ENCODE peak calls at places on chromosome 10, in five cellular contexts. L, I, G, M and E are unnamed samples.

GRCh38 chr10:58502956-58503355 is 9.7 kb upstream of the BICC1 start:
- DNase-seq in G (no peak), M (no peak), I (no peak), L (no peak), E (no peak)

GRCh38 chr10:92857904-92858514 is 9.7 kb downstream of the EXOC6 start:
- DNase-seq in G (no peak), L (no peak), M (peak), I (no peak), E (no peak)

GRCh38 chr10:64598604-64599003 is 1077.4 kb downstream of the REEP3 start:
- DNase-seq in M (no peak), G (no peak), L (no peak), I (no peak), E (no peak)

GRCh38 chr10:52434734-52435133 is 120.7 kb downstream of the DKK1 start:
- DNase-seq in L (no peak), M (no peak), G (no peak), I (no peak), E (no peak)

GRCh38 chr10:93921338-93921737 is 27.6 kb downstream of the SLC35G1 start:
- DNase-seq in L (no peak), G (no peak), I (no peak), M (no peak), E (no peak)

GRCh38 chr10:90857635-90858488 is at the start of gene HTR7:
- DNase-seq in M (peak), I (no peak), G (no peak), L (peak), E (peak)

GRCh38 chr10:119252051-119252465 is 44.7 kb downstream of the GRK5 start:
- DNase-seq in G (no peak), M (peak), I (no peak), L (peak), E (no peak)

GRCh38 chr10:79387466-79387973 is 40.3 kb downstream of the PPIF start:
- DNase-seq in G (no peak), M (peak), L (no peak), I (no peak), E (no peak)

GRCh38 chr10:64174666-64175265 is 653.6 kb downstream of the REEP3 start:
- DNase-seq in I (no peak), M (no peak), G (no peak), L (no peak), E (no peak)

GRCh38 chr10:100872034-100872791 is 40.5 kb upstream of the SLF2 start:
- DNase-seq in I (peak), G (peak), M (peak), L (no peak), E (peak)

GRCh38 chr10:117609095-117609821 is 66.7 kb downstream of the EMX2 start:
- DNase-seq in L (peak), M (no peak), I (no peak), G (no peak), E (peak)

GRCh38 chr10:129727071-129727470 is 237.0 kb downstream of the EBF3 start:
- DNase-seq in I (no peak), L (no peak), M (no peak), G (no peak), E (no peak)

GRCh38 chr10:132205650-132206376 is 19.1 kb downstream of the DPYSL4 start:
- DNase-seq in M (no peak), G (no peak), I (no peak), L (no peak), E (no peak)

GRCh38 chr10:132204781-132205473 is 18.2 kb downstream of the DPYSL4 start:
- DNase-seq in M (peak), G (no peak), L (peak), I (no peak), E (peak)

GRCh38 chr10:132203256-132204077 is 16.7 kb downstream of the DPYSL4 start:
- DNase-seq in M (no peak), G (no peak), L (no peak), I (no peak), E (no peak)

GRCh38 chr10:132202070-132202970 is 15.6 kb downstream of the DPYSL4 start:
- DNase-seq in M (no peak), L (no peak), G (no peak), I (no peak), E (no peak)

GRCh38 chr10:132204078-132204780 is 17.5 kb downstream of the DPYSL4 start:
- DNase-seq in I (no peak), L (no peak), G (no peak), M (no peak), E (no peak)
- TF ChIP-seq JUND in I (no peak), L (no peak), G (no peak), M (no peak), E (no peak)

DNA sequence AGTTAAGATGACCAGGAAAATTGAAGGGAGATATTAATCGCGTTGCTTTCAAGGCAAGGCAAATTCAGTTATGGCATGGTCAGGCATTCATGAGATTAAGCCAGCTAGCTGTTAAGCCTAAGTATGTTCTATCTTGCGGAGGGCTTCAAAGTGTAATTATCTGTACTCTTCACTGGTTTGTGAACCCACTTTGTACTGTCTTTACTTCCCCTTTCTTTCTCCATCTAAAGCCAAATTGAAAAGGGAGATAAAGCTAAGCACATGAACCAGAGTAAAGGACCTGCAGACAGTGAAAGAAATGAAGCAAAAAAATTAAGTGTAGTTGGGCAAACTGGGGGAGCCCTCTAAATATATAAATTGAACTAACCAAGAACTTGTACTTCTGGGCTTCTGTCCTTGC is 483.2 kb upstream of the NRP1 start:
- DNase-seq in G (no peak), L (no peak), M (no peak), I (no peak), E (no peak)
- TF ChIP-seq JUND in G (no peak), L (no peak), M (no peak), I (no peak), E (no peak)

DNA sequence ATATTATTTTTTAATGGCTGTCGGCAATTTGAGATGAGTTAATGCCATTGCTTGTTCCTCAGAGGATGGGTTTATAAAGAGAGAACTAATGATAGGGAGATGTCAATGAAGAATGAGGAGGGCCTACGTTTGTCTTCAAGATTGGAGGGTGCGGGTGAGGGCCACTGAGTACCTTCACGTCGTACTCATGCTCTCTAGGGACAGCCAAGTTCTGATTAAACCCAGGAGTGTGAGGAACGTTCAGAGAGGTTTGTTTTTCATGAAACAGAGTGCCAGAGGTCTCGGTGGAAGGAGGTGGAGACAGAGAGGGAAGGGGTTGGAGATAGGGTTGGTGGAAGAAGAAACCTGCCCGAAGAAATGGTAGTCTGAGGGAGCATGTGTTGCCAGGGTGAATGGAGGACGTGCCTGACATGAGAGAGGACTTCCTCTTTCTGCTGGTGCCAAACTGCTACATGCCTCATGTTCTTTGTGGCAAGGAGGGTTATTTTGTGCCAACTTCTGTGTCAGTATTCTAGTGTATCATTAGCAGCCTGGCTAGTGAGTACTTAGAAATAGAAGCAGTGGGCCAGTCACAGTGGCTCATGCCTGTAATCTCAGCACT is 8.9 kb downstream of the DHTKD1 start:
- DNase-seq in M (no peak), G (no peak), L (no peak), I (no peak), E (no peak)
- TF ChIP-seq JUND in M (no peak), G (no peak), L (no peak), I (no peak), E (no peak)

GRCh38 chr10:7797582-7797981 is 9.6 kb downstream of the ATP5F1C start:
- DNase-seq in I (no peak), G (peak), L (no peak), M (peak), E (no peak)
- TF ChIP-seq JUND in I (no peak), G (peak), L (no peak), M (peak), E (no peak)

DNA sequence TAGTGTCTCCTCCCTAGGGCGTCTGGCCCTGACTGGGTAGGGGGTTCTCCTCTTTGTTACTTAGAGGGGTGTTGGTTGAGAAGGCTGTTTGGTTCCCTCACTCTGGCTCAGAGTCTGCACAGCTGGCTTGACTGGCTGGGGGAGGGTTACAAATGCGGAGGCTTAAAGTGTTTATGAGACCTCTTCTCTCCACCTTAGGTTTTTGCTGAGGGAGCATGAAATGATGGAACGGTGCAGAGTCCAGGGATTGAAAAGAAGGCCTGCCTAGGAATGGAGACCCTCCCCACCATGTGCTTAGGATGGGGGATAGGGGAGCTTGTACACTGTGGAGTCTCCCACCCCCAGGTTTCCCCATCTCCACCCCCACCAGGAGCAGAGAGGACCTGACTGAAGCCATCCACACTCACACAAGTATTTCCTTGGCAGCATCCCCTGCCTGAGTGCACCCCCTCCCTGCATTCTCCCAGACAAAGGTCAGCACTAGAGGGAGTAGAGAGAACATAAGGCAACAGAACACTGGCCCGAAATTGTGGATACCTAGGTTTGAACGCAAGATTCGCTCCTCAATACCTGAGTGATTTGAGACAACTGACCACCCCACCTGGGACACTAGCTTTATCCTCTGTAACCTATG is 1.7 kb upstream of the LDB1 start:
- DNase-seq in M (no peak), L (no peak), G (no peak), I (no peak), E (peak)
- TF ChIP-seq JUND in M (no peak), L (no peak), G (no peak), I (no peak), E (no peak)

GRCh38 chr10:75123088-75123682 is 11.7 kb downstream of the SAMD8 start:
- DNase-seq in L (no peak), G (no peak), M (peak), I (no peak), E (no peak)
- TF ChIP-seq JUND in L (no peak), G (no peak), M (no peak), I (no peak), E (no peak)

GRCh38 chr10:546451-546850 is 143.0 kb downstream of the DIP2C start:
- DNase-seq in L (no peak), I (no peak), M (no peak), G (no peak), E (no peak)

GRCh38 chr10:543862-544822 is 145.3 kb downstream of the DIP2C start:
- DNase-seq in G (no peak), L (no peak), I (no peak), M (no peak), E (no peak)

GRCh38 chr10:541041-541440 is 148.4 kb downstream of the DIP2C start:
- DNase-seq in M (no peak), L (no peak), G (no peak), I (no peak), E (no peak)

GRCh38 chr10:541750-542371 is 147.6 kb downstream of the DIP2C start:
- DNase-seq in I (no peak), M (no peak), L (no peak), G (no peak), E (no peak)

GRCh38 chr10:543131-543530 is 146.3 kb downstream of the DIP2C start:
- DNase-seq in L (no peak), M (no peak), I (no peak), G (no peak), E (no peak)
- TF ChIP-seq JUND in L (no peak), M (no peak), I (no peak), G (no peak), E (no peak)